ENCODE peak calls at places on chromosomes 1 and 21, in ten cellular contexts. R is esophagus squamous epithelium, O is GM12864, X is SK-N-SH, K is heart left ventricle, S is transverse colon, I is IMR-90, G is astrocyte of the cerebellum, V is endothelial cell of umbilical vein, B is fibroblast of pulmonary artery. D is an unnamed sample.
A peak's percentile ranks its signal among the peaks of the same experiment; 100 is the strongest.

GRCh38 chr1:163171826-163172225 is 30.9 kb downstream of the RGS5 start:
- DNase-seq in O (no peak), B (no peak), V (peak; percentile 66), S (no peak), R (no peak), I (no peak), K (no peak), G (no peak), X (no peak), D (no peak)

GRCh38 chr1:180765156-180765555 is 133.3 kb downstream of the XPR1 start:
- DNase-seq in K (no peak), R (no peak), I (peak; percentile 69), V (no peak), G (no peak), S (no peak), X (no peak), O (no peak), B (peak; percentile 18), D (peak; percentile 7)

GRCh38 chr1:47848985-47849610 is 148.1 kb downstream of the TRABD2B start:
- DNase-seq in R (no peak), K (no peak), V (no peak), B (no peak), X (peak; percentile 84), G (no peak), I (no peak), O (no peak), S (no peak), D (no peak)

GRCh38 chr1:227884370-227885134 is 63.2 kb downstream of the WNT9A start:
- DNase-seq in O (no peak), K (peak; percentile 16), B (no peak), V (no peak), R (no peak), I (no peak), X (peak; percentile 17), S (no peak), G (no peak), D (no peak)

GRCh38 chr1:206676499-206676898 is 8.2 kb upstream of the MAPKAPK2 start:
- DNase-seq in V (no peak), K (no peak), I (no peak), B (no peak), R (no peak), X (no peak), S (no peak), O (no peak), G (no peak), D (no peak)

GRCh38 chr1:44947060-44947773 is 39.2 kb downstream of the EIF2B3 start:
- DNase-seq in K (peak; percentile 25), O (no peak), X (peak; percentile 70), S (no peak), R (no peak), G (peak; percentile 79), V (peak; percentile 92), B (peak; percentile 75), I (peak; percentile 69), D (peak; percentile 94)

GRCh38 chr21:45923146-45923545 is 58.4 kb upstream of the COL6A1 start:
- DNase-seq in X (peak; percentile 56), B (peak; percentile 83), K (peak; percentile 74), I (peak; percentile 75), R (no peak), G (peak; percentile 62), V (peak; percentile 29), O (no peak), S (peak; percentile 46), D (peak; percentile 77)

GRCh38 chr1:65362545-65362944 is 53.2 kb downstream of the DNAJC6 start:
- DNase-seq in B (no peak), V (no peak), G (no peak), R (no peak), S (no peak), O (no peak), K (no peak), X (no peak), I (no peak), D (no peak)

GRCh38 chr1:43269627-43270375 is at the start of gene TMEM125:
- DNase-seq in R (no peak), V (no peak), S (peak; percentile 87), O (no peak), X (peak; percentile 8), I (no peak), B (no peak), G (no peak), K (peak; percentile 3), D (no peak)

GRCh38 chr1:196611873-196612272 is 3.6 kb upstream of the KCNT2 start:
- DNase-seq in O (no peak), K (no peak), V (no peak), S (no peak), R (no peak), G (no peak), X (no peak), I (no peak), B (no peak), D (no peak)

GRCh38 chr1:226736908-226737818 is 1.9 kb downstream of the ITPKB start:
- DNase-seq in B (peak; percentile 39), X (peak; percentile 80), V (peak; percentile 50), O (no peak), I (peak; percentile 23), K (peak; percentile 51), S (peak; percentile 39), G (no peak), R (no peak), D (peak; percentile 35)

GRCh38 chr1:21261551-21262281 is 28.5 kb downstream of the ECE1 start:
- DNase-seq in X (peak; percentile 42), I (peak; percentile 96), O (no peak), G (peak; percentile 56), K (peak; percentile 88), B (peak; percentile 97), S (peak; percentile 53), R (no peak), V (peak; percentile 96), D (peak; percentile 95)

GRCh38 chr1:9615316-9616063 is 26.8 kb downstream of the TMEM201 start:
- DNase-seq in V (peak; percentile 36), R (no peak), X (peak; percentile 69), K (no peak), G (no peak), B (peak; percentile 42), S (peak; percentile 37), O (no peak), I (peak; percentile 43), D (peak; percentile 28)

DNA sequence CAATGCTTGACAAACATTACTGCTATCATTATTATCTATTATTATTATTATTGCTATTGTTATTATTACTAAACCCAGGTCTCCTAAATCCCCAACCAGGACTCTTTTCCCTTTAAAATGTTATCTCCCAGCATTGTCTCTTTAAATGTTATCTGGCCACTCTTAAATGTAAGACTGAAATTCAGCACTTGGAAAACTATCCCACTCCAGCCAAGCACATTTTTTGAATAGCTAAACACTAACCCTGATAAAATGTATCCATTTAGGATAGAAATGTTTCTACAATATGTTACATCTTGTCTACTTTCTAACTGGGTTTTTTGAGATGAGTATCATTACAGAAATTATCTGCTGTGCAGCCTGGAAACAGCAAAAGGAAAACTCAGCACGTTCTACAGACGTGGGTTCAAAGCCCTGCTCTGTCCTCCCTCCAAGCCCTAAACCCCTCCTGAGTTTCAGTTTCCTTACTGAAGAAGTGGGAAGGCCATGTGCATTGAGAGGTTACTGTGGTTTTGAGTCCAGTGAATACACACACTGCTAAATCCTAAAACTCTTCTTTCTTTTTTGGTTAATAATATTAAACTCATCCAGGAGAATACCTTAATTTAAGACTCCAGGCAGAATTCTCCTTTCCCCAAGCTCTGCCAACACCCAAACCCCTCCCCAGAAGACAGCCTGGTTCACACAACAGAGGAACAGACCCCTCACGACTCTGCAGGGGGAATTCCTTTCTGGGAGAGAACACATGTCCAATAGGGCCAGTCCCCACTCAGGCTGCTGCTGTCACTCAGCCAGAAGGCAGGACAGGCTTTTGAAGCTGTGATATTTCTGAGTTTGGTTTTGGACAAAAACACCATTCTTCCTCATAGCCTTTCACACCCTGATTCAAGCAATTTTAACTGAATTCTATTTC is 41.9 kb downstream of the HIVEP3 start:
- DNase-seq in B (peak; percentile 51), I (peak; percentile 58), R (no peak), O (no peak), V (no peak), S (no peak), K (no peak), G (no peak), X (no peak), D (peak; percentile 62)
- H3K4me3 ChIP-seq in B (no peak overlapping the region), I (peak overlapping the region; percentile 21), R (no peak overlapping the region), O (no peak overlapping the region), V (no peak overlapping the region), S (no peak overlapping the region), K (no peak overlapping the region), G (no peak overlapping the region), X (no peak overlapping the region), D (peak overlapping the region; percentile 32)

GRCh38 chr1:160773088-160773487 is 22.9 kb upstream of the LY9 start:
- DNase-seq in X (no peak), I (no peak), S (no peak), K (no peak), V (no peak), B (no peak), O (no peak), G (no peak), R (no peak), D (no peak)
- TF ChIP-seq CTCF in X (no peak), I (no peak), S (no peak), K (no peak), V (no peak), B (no peak), O (no peak), G (no peak), R (no peak), D (no peak)

GRCh38 chr1:94840811-94841210 is 20.7 kb downstream of the SLC44A3 start:
- DNase-seq in O (no peak), I (no peak), V (no peak), X (no peak), S (no peak), K (no peak), R (no peak), G (no peak), B (no peak), D (no peak)
- H3K4me3 ChIP-seq in O (no peak overlapping the region), I (no peak overlapping the region), V (no peak overlapping the region), X (no peak overlapping the region), S (no peak overlapping the region), K (no peak overlapping the region), R (no peak overlapping the region), G (no peak overlapping the region), B (no peak overlapping the region), D (no peak overlapping the region)

GRCh38 chr1:26165126-26165892 is 3.5 kb downstream of the C1orf232 start:
- DNase-seq in R (no peak), O (no peak), I (peak; percentile 23), B (no peak), K (no peak), V (no peak), G (no peak), X (no peak), S (no peak), D (no peak)

GRCh38 chr1:26163684-26164035 is 4.8 kb downstream of the FAM110D start:
- DNase-seq in X (no peak), S (no peak), B (no peak), V (no peak), K (no peak), R (no peak), I (no peak), G (no peak), O (no peak), D (no peak)

GRCh38 chr1:26166719-26167281 is 2.0 kb downstream of the C1orf232 start:
- DNase-seq in R (no peak), S (no peak), K (no peak), G (no peak), I (no peak), B (no peak), O (no peak), V (no peak), X (no peak), D (no peak)

GRCh38 chr1:26162220-26162703 is 3.4 kb downstream of the FAM110D start:
- DNase-seq in I (no peak), K (no peak), X (no peak), O (no peak), R (no peak), V (peak; percentile 25), G (no peak), B (no peak), S (no peak), D (no peak)

GRCh38 chr1:26164036-26164927 is 4.5 kb downstream of the C1orf232 start:
- DNase-seq in I (no peak), R (no peak), V (peak; percentile 38), S (peak; percentile 28), O (no peak), X (peak; percentile 92), G (no peak), K (peak; percentile 42), B (peak; percentile 33), D (peak; percentile 8)
- TF ChIP-seq CTCF in I (peak; percentile 62), R (peak; percentile 28), V (peak; percentile 58), S (peak; percentile 22), O (peak; percentile 55), X (peak; percentile 69), G (peak; percentile 27), K (peak; percentile 81), B (no peak), D (peak; percentile 25)